ENCODE peak calls at places on chromosomes 7 and 10, in nine cellular contexts. I, N, W, M, S, K, D, U and L are unnamed samples.

GRCh38 chr10:22308390-22308789 is 7.8 kb upstream of the COMMD3 start:
- DNase-seq in I (no peak), N (no peak), W (peak), M (peak), S (no peak), K (no peak), D (no peak), U (no peak), L (no peak)

GRCh38 chr7:28096713-28097112 is 83.9 kb downstream of the JAZF1 start:
- DNase-seq in I (peak), N (peak), W (peak), M (no peak), S (no peak), K (peak), D (no peak), U (peak), L (no peak)

GRCh38 chr7:41696323-41696916 is 6.5 kb downstream of the INHBA start:
- DNase-seq in I (peak), N (peak), W (peak), M (no peak), S (peak), K (peak), D (no peak), U (peak), L (peak)

GRCh38 chr10:129035052-129035805 is 431.8 kb upstream of the MGMT start:
- DNase-seq in I (no peak), N (no peak), W (no peak), M (no peak), S (peak), K (no peak), D (no peak), U (no peak), L (no peak)

GRCh38 chr7:116464375-116464774 is 35.2 kb upstream of the CAV2 start:
- DNase-seq in I (no peak), N (no peak), W (no peak), M (no peak), S (no peak), K (no peak), D (no peak), U (no peak), L (no peak)

GRCh38 chr7:66741706-66742053 is 1.1 kb downstream of the RABGEF1 start:
- DNase-seq in I (no peak), N (no peak), W (peak), M (peak), S (no peak), K (peak), D (no peak), U (no peak), L (no peak)

GRCh38 chr7:66267249-66267648 is 62.1 kb downstream of the TPST1 start:
- DNase-seq in I (peak), N (no peak), W (peak), M (peak), S (no peak), K (peak), D (no peak), U (no peak), L (no peak)

GRCh38 chr10:34816067-34817002 is 1.2 kb upstream of the PARD3 start:
- DNase-seq in I (peak), N (peak), W (peak), M (no peak), S (peak), K (peak), D (no peak), U (no peak), L (no peak)

GRCh38 chr10:11154809-11155208 is 137.1 kb downstream of the CELF2 start:
- DNase-seq in I (no peak), N (no peak), W (no peak), M (peak), S (no peak), K (no peak), D (no peak), U (no peak), L (no peak)

GRCh38 chr10:107159871-107160270 is 4.6 kb downstream of the SORCS1 start:
- DNase-seq in I (no peak), N (no peak), W (no peak), M (no peak), S (no peak), K (no peak), D (no peak), U (no peak), L (no peak)

GRCh38 chr7:155893176-155893575 is 80.9 kb upstream of the SHH start:
- DNase-seq in I (no peak), N (no peak), W (no peak), M (no peak), S (no peak), K (no peak), D (no peak), U (no peak), L (no peak)

GRCh38 chr7:45021604-45022296 is 21.7 kb downstream of the CCM2 start:
- DNase-seq in I (no peak), N (no peak), W (peak), M (peak), S (peak), K (peak), D (no peak), U (peak), L (no peak)

GRCh38 chr10:11045995-11046394 is 28.3 kb downstream of the CELF2 start:
- DNase-seq in I (no peak), N (no peak), W (peak), M (no peak), S (no peak), K (no peak), D (no peak), U (no peak), L (no peak)

GRCh38 chr10:89165923-89166322 is 41.2 kb downstream of the CH25H start:
- DNase-seq in I (no peak), N (no peak), W (no peak), M (peak), S (no peak), K (no peak), D (no peak), U (no peak), L (no peak)

GRCh38 chr10:101014230-101014884 is 14.7 kb downstream of the LZTS2 start:
- DNase-seq in I (peak), N (peak), W (peak), M (no peak), S (peak), K (peak), D (peak), U (peak), L (peak)

GRCh38 chr7:96314402-96315108 is 7.3 kb downstream of the SLC25A13 start:
- DNase-seq in I (no peak), N (no peak), W (peak), M (no peak), S (no peak), K (no peak), D (no peak), U (peak), L (no peak)

GRCh38 chr10:132942101-132942739 is at the start of gene CFAP46:
- DNase-seq in I (no peak), N (peak), W (peak), M (peak), S (no peak), K (peak), D (peak), U (no peak), L (no peak)

GRCh38 chr10:76397957-76398665 is 966.7 kb downstream of the LRMDA start:
- DNase-seq in I (no peak), N (no peak), W (no peak), M (peak), S (no peak), K (no peak), D (no peak), U (no peak), L (no peak)

GRCh38 chr7:111953611-111954010 is 252.6 kb downstream of the DOCK4 start:
- DNase-seq in I (no peak), N (no peak), W (peak), M (no peak), S (no peak), K (no peak), D (no peak), U (peak), L (no peak)

GRCh38 chr10:93757766-93758509 is at the start of gene LGI1:
- DNase-seq in I (no peak), N (no peak), W (peak), M (no peak), S (no peak), K (peak), D (no peak), U (no peak), L (no peak)

GRCh38 chr10:102473445-102474331 is 22.3 kb upstream of the C10orf95 start:
- DNase-seq in I (no peak), N (no peak), W (no peak), M (no peak), S (no peak), K (no peak), D (no peak), U (no peak), L (no peak)

GRCh38 chr7:70460066-70460465 is 671.9 kb upstream of the GALNT17 start:
- DNase-seq in I (no peak), N (no peak), W (no peak), M (no peak), S (no peak), K (no peak), D (no peak), U (no peak), L (no peak)

GRCh38 chr7:103347507-103348267 is at the start of gene PSMC2:
- DNase-seq in I (peak), N (peak), W (peak), M (peak), S (peak), K (peak), D (peak), U (peak), L (peak)

GRCh38 chr10:71475243-71475871 is 78.6 kb downstream of the CDH23 start:
- DNase-seq in I (no peak), N (peak), W (no peak), M (no peak), S (no peak), K (no peak), D (no peak), U (peak), L (no peak)

GRCh38 chr7:131893627-131894345 is 337.4 kb upstream of the PODXL start:
- DNase-seq in I (no peak), N (no peak), W (no peak), M (peak), S (no peak), K (peak), D (no peak), U (no peak), L (no peak)

GRCh38 chr10:129526943-129527342 is 59.9 kb downstream of the MGMT start:
- DNase-seq in I (no peak), N (no peak), W (no peak), M (no peak), S (no peak), K (no peak), D (no peak), U (no peak), L (no peak)

GRCh38 chr7:138565071-138565450 is 105.0 kb downstream of the TRIM24 start:
- DNase-seq in I (no peak), N (no peak), W (no peak), M (no peak), S (no peak), K (no peak), D (no peak), U (peak), L (no peak)

GRCh38 chr7:143025331-143025730 is 1.6 kb downstream of the OR9A2 start:
- DNase-seq in I (no peak), N (no peak), W (no peak), M (no peak), S (no peak), K (no peak), D (no peak), U (no peak), L (no peak)

DNA sequence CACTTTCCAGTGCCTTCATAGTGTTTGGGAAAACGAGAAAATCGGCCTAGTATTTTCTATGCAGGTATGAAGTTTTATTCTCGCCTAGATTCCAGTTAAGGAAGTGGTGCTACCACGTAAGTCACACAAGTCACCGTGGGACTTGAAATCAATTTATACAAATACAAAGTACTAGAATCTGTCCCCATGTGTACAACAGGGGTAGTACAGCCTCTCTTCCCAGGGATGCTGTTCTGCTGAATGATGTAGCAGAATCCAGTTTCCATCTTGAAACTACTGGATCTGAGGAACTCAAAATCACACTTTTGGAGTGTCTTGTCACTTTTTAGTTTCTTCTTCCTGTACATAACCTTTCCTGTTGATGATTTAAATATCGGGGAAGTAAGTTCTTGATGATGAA is 129.4 kb downstream of the SFMBT2 start:
- DNase-seq in I (no peak), N (no peak), W (no peak), M (no peak), S (no peak), K (no peak), D (no peak), U (no peak), L (no peak)
- TF ChIP-seq CTCF in I (no peak), N (no peak), W (no peak), M (no peak), S (no peak), K (no peak), D (no peak), U (no peak), L (no peak)

GRCh38 chr7:54788664-54789063 is 29.7 kb upstream of the SEC61G start:
- DNase-seq in I (peak), N (peak), W (peak), M (peak), S (no peak), K (peak), D (no peak), U (peak), L (no peak)

GRCh38 chr7:54782314-54782713 is 23.3 kb upstream of the SEC61G start:
- DNase-seq in I (no peak), N (no peak), W (no peak), M (no peak), S (no peak), K (no peak), D (no peak), U (no peak), L (no peak)

GRCh38 chr7:54783952-54784351 is 24.9 kb upstream of the SEC61G start:
- DNase-seq in I (no peak), N (no peak), W (no peak), M (no peak), S (no peak), K (no peak), D (no peak), U (no peak), L (no peak)

GRCh38 chr7:54782829-54783228 is 23.8 kb upstream of the SEC61G start:
- DNase-seq in I (no peak), N (no peak), W (no peak), M (no peak), S (no peak), K (no peak), D (no peak), U (no peak), L (no peak)

GRCh38 chr7:54785261-54785660 is 26.2 kb upstream of the SEC61G start:
- DNase-seq in I (no peak), N (no peak), W (no peak), M (no peak), S (no peak), K (no peak), D (no peak), U (no peak), L (no peak)
- TF ChIP-seq CTCF in I (no peak), N (no peak), W (no peak), M (no peak), S (no peak), K (no peak), D (no peak), U (no peak), L (no peak)

DNA sequence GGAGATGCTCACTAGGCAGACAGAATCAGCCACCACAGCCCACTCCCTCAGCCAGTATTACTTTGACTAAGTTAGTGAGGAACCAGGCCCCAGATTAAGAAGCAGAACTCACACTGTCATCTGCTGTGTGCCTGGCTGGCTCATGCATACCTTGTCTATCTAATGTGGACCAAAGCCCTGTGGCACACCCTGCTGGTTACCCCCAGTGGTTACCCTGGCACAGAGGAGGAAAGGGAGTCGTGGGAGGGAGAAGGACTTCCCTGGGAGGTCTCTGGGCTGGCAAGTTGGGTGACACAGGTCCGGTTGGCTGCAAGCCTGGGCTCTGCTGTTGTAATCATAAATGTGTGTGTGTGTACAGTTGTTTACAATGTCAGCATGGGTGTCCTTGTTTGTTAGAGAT is 7.5 kb upstream of the SH2D4B start:
- DNase-seq in I (no peak), N (no peak), W (peak), M (no peak), S (no peak), K (no peak), D (no peak), U (peak), L (no peak)
- TF ChIP-seq CTCF in I (no peak), N (no peak), W (peak), M (no peak), S (no peak), K (peak), D (no peak), U (peak), L (no peak)

DNA sequence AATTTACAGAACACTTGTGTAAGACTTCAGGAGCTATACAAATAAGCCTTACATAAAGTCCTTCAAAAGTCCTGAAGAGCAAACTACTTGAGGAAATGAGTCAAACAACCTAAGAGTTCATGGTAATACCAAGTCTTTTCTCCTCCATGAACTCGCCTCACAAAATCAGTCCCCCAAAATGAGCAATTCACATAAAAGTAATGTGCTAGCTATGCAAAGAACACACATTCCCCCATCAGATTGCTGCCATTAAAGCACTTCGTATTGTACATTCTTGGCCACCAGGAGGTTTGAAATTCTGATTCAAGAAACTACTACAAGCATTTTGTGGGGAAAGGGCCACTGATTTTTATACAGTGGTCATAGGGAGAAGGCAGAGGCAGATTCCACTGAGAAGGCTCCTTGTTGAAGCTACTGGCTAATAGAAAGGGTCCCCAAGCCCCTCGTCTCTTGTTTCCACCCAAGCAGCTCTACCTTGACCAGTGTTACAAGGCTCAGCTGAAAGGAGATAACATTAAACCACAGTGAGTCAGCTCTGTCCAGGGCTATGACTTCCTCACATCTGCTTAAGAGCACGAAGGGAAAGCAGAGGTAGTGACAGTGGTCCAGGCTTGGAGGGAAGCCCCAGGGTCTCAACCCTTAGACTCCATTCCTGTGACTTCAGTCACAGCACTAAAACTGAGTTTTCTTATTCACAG is 115.2 kb upstream of the CDK1 start:
- DNase-seq in I (no peak), N (no peak), W (peak), M (peak), S (no peak), K (peak), D (no peak), U (no peak), L (no peak)
- TF ChIP-seq CTCF in I (no peak), N (no peak), W (no peak), M (peak), S (no peak), K (no peak), D (no peak), U (no peak), L (no peak)

GRCh38 chr10:116771101-116771705 is 28.8 kb upstream of the HSPA12A start:
- DNase-seq in I (peak), N (no peak), W (peak), M (peak), S (peak), K (peak), D (no peak), U (no peak), L (peak)

GRCh38 chr10:116772901-116773300 is 30.5 kb upstream of the HSPA12A start:
- DNase-seq in I (no peak), N (no peak), W (no peak), M (no peak), S (peak), K (no peak), D (no peak), U (no peak), L (no peak)

GRCh38 chr10:116773306-116773705 is 30.9 kb upstream of the HSPA12A start:
- DNase-seq in I (no peak), N (no peak), W (no peak), M (no peak), S (peak), K (no peak), D (no peak), U (no peak), L (no peak)

GRCh38 chr10:116770281-116770680 is 27.9 kb upstream of the HSPA12A start:
- DNase-seq in I (no peak), N (no peak), W (no peak), M (no peak), S (peak), K (no peak), D (no peak), U (no peak), L (no peak)

GRCh38 chr10:116771891-116772290 is 29.5 kb upstream of the HSPA12A start:
- DNase-seq in I (no peak), N (no peak), W (no peak), M (no peak), S (peak), K (no peak), D (no peak), U (no peak), L (no peak)
- TF ChIP-seq CTCF in I (no peak), N (no peak), W (no peak), M (no peak), S (no peak), K (no peak), D (no peak), U (no peak), L (no peak)

GRCh38 chr7:17502209-17502810 is 203.9 kb downstream of the AHR start:
- DNase-seq in I (no peak), N (no peak), W (no peak), M (no peak), S (no peak), K (no peak), D (no peak), U (no peak), L (no peak)

GRCh38 chr7:17501461-17502208 is 203.2 kb downstream of the AHR start:
- DNase-seq in I (no peak), N (no peak), W (no peak), M (peak), S (no peak), K (peak), D (no peak), U (no peak), L (no peak)

GRCh38 chr7:17507717-17508116 is 209.3 kb downstream of the AHR start:
- DNase-seq in I (no peak), N (no peak), W (no peak), M (no peak), S (no peak), K (no peak), D (no peak), U (no peak), L (no peak)

GRCh38 chr7:17506090-17506489 is 207.6 kb downstream of the AHR start:
- DNase-seq in I (no peak), N (no peak), W (peak), M (peak), S (no peak), K (peak), D (no peak), U (no peak), L (no peak)

GRCh38 chr7:17506601-17507000 is 208.1 kb downstream of the AHR start:
- DNase-seq in I (no peak), N (no peak), W (peak), M (no peak), S (no peak), K (no peak), D (no peak), U (no peak), L (no peak)
- TF ChIP-seq CTCF in I (no peak), N (no peak), W (no peak), M (no peak), S (no peak), K (no peak), D (no peak), U (no peak), L (no peak)

GRCh38 chr10:13440709-13441061 is 88.1 kb downstream of the BEND7 start:
- DNase-seq in I (no peak), N (no peak), W (no peak), M (no peak), S (no peak), K (no peak), D (no peak), U (no peak), L (no peak)
- TF ChIP-seq CTCF in I (peak), N (no peak), W (no peak), M (no peak), S (no peak), K (no peak), D (no peak), U (no peak), L (no peak)

GRCh38 chr10:16423599-16423998 is 13.2 kb upstream of the PTER start:
- DNase-seq in I (no peak), N (no peak), W (no peak), M (no peak), S (no peak), K (no peak), D (no peak), U (no peak), L (no peak)
- TF ChIP-seq CTCF in I (no peak), N (no peak), W (no peak), M (no peak), S (no peak), K (no peak), D (no peak), U (no peak), L (no peak)